ENCODE peak calls at places on chromosome 13, in ten cellular contexts. Q is NB4; J is naive B cell; G is cardiac fibroblast; Z is kidney glomerular epithelial cell; I is iPS-NIHi11; S is esophagus muscularis mucosa; D is stimulated activated CD4-positive, alpha-beta T cell treated with anti-CD3 and anti-CD28 coated beads, Interleukin-4, amount 100 ng/mL, for 1 hour; V is psoas muscle; W is naive thymus-derived CD8-positive, alpha-beta T cell. X is an unnamed sample.

GRCh38 chr13:98576215-98576945 is 527 bp downstream of the STK24 start:
- DNase-seq in Z (no peak), G (peak; percentile 34), V (peak; percentile 74), D (peak; percentile 44), Q (peak; percentile 63), J (peak; percentile 52), S (no peak), I (peak; percentile 66), W (peak; percentile 42), X (no peak)

GRCh38 chr13:75512253-75512652 is 25.4 kb downstream of the COMMD6 start:
- DNase-seq in Z (no peak), I (no peak), V (no peak), S (no peak), G (no peak), W (no peak), Q (no peak), J (peak; percentile 9), D (no peak), X (no peak)

GRCh38 chr13:73464758-73465628 is 406.2 kb downstream of the KLF5 start:
- DNase-seq in W (no peak), J (no peak), G (no peak), V (no peak), Q (no peak), Z (no peak), D (no peak), I (no peak), S (no peak), X (no peak)

GRCh38 chr13:45303866-45304265 is 37.1 kb downstream of the TPT1 start:
- DNase-seq in Z (no peak), G (no peak), Q (no peak), W (no peak), D (no peak), V (no peak), J (no peak), I (no peak), S (no peak), X (no peak)

GRCh38 chr13:106490887-106491321 is 44.6 kb downstream of the EFNB2 start:
- DNase-seq in I (no peak), J (peak; percentile 2), D (no peak), S (no peak), W (no peak), Z (no peak), V (no peak), G (no peak), Q (no peak), X (no peak)

GRCh38 chr13:93765056-93765455 is 538.4 kb downstream of the GPC6 start:
- DNase-seq in S (no peak), D (no peak), V (no peak), G (no peak), J (no peak), I (no peak), Z (no peak), Q (no peak), W (no peak), X (no peak)

GRCh38 chr13:50104493-50104892 is 89.2 kb downstream of the KCNRG start:
- DNase-seq in Q (no peak), J (no peak), D (no peak), S (no peak), V (no peak), I (no peak), W (no peak), Z (peak; percentile 8), G (peak; percentile 33), X (no peak)

GRCh38 chr13:43307921-43308433 is 284.6 kb downstream of the DNAJC15 start:
- DNase-seq in I (no peak), Q (peak; percentile 68), S (no peak), W (no peak), J (no peak), G (peak; percentile 93), D (no peak), Z (peak; percentile 97), V (peak; percentile 91), X (no peak)

GRCh38 chr13:28313579-28313978 is 175.2 kb downstream of the PAN3 start:
- DNase-seq in W (no peak), I (peak; percentile 40), J (no peak), D (no peak), Q (peak; percentile 70), Z (no peak), G (peak; percentile 68), S (no peak), V (no peak), X (no peak)

GRCh38 chr13:41825691-41826090 is 135.2 kb downstream of the VWA8 start:
- DNase-seq in D (no peak), G (no peak), Q (no peak), S (no peak), J (no peak), Z (no peak), W (no peak), I (no peak), V (no peak), X (no peak)

GRCh38 chr13:24071423-24072075 is 89.0 kb upstream of the SPATA13 start:
- DNase-seq in V (no peak), S (no peak), Q (no peak), I (no peak), G (peak; percentile 76), W (no peak), Z (no peak), J (no peak), D (no peak), X (no peak)

GRCh38 chr13:59823495-59823894 is 340.2 kb downstream of the DIAPH3 start:
- DNase-seq in V (no peak), I (no peak), D (no peak), Q (no peak), G (peak; percentile 79), J (no peak), S (no peak), Z (no peak), W (no peak), X (no peak)

GRCh38 chr13:51363625-51364024 is 24.1 kb downstream of the SERPINE3 start:
- DNase-seq in G (no peak), Z (no peak), I (no peak), J (no peak), V (no peak), Q (no peak), D (no peak), S (no peak), W (no peak), X (no peak)

GRCh38 chr13:30355405-30355741 is 48.0 kb upstream of the KATNAL1 start:
- DNase-seq in I (peak; percentile 60), D (peak; percentile 32), Z (no peak), V (no peak), J (peak; percentile 77), Q (peak; percentile 54), G (no peak), S (no peak), W (peak; percentile 44), X (no peak)

GRCh38 chr13:99083976-99084375 is 106.1 kb upstream of the DOCK9 start:
- DNase-seq in V (no peak), W (no peak), Q (no peak), Z (no peak), D (no peak), J (peak; percentile 29), G (no peak), I (no peak), S (no peak), X (no peak)

GRCh38 chr13:49395416-49396277 is 48.2 kb downstream of the CAB39L start:
- DNase-seq in I (no peak), S (no peak), D (no peak), V (peak; percentile 46), G (peak; percentile 36), Q (no peak), J (no peak), W (no peak), Z (no peak), X (no peak)

GRCh38 chr13:39952244-39953233 is 297.1 kb downstream of the COG6 start:
- DNase-seq in W (no peak), Q (no peak), Z (no peak), S (no peak), G (peak; percentile 74), I (peak; percentile 22), D (no peak), V (no peak), J (peak; percentile 15), X (no peak)

GRCh38 chr13:39512687-39513086 is 90.3 kb downstream of the LHFPL6 start:
- DNase-seq in G (no peak), W (no peak), J (no peak), S (no peak), Q (no peak), V (no peak), I (no peak), D (no peak), Z (no peak), X (no peak)

GRCh38 chr13:26831336-26831908 is 70.8 kb upstream of the GPR12 start:
- DNase-seq in G (no peak), Q (no peak), D (no peak), I (no peak), S (no peak), Z (no peak), W (no peak), V (no peak), J (no peak), X (no peak)

GRCh38 chr13:40495620-40496001 is 170.8 kb downstream of the FOXO1 start:
- DNase-seq in G (no peak), J (no peak), Z (no peak), V (no peak), I (no peak), W (no peak), Q (no peak), D (no peak), S (no peak), X (no peak)

GRCh38 chr13:109802936-109803335 is 16.6 kb upstream of the IRS2 start:
- DNase-seq in G (no peak), W (no peak), D (no peak), S (no peak), J (no peak), Q (no peak), V (no peak), I (no peak), Z (no peak), X (no peak)

GRCh38 chr13:112799394-112799793 is 109.6 kb downstream of the ATP11A start:
- DNase-seq in I (no peak), G (no peak), W (no peak), D (no peak), S (no peak), V (no peak), Q (no peak), Z (no peak), J (no peak), X (no peak)

GRCh38 chr13:90835826-90836225 is 511.7 kb upstream of the MIR17HG start:
- DNase-seq in J (no peak), W (no peak), D (no peak), G (no peak), V (no peak), S (no peak), Z (no peak), Q (no peak), I (no peak), X (no peak)

GRCh38 chr13:108947551-108948030 is 318.2 kb downstream of the MYO16 start:
- DNase-seq in V (no peak), W (no peak), S (no peak), I (no peak), J (no peak), G (no peak), D (no peak), Q (no peak), Z (no peak), X (no peak)

GRCh38 chr13:59088716-59089115 is 1075.0 kb downstream of the DIAPH3 start:
- DNase-seq in I (no peak), J (no peak), Z (peak; percentile 51), G (peak; percentile 77), D (no peak), Q (no peak), S (no peak), W (no peak), V (no peak), X (no peak)

GRCh38 chr13:109720758-109721184 is 65.6 kb downstream of the IRS2 start:
- DNase-seq in I (no peak), S (no peak), Z (no peak), G (no peak), W (no peak), V (no peak), Q (no peak), J (no peak), D (no peak), X (no peak)

GRCh38 chr13:104011505-104012270 is 945.5 kb upstream of the SLC10A2 start:
- DNase-seq in V (peak; percentile 61), J (no peak), Z (no peak), G (no peak), W (no peak), I (peak; percentile 20), S (no peak), Q (no peak), D (no peak), X (no peak)

GRCh38 chr13:46386996-46387851 is at the start of gene RUBCNL:
- DNase-seq in W (peak; percentile 13), G (peak; percentile 51), Z (peak; percentile 64), J (peak; percentile 64), D (peak; percentile 42), S (no peak), Q (peak; percentile 69), I (peak; percentile 80), V (peak; percentile 62), X (no peak)

X was measured in iPS DF 6.9.